ENCODE peak calls at places on chromosomes 7 and 10, in six cellular contexts. C, Q, I, E, W and A are unnamed samples.

GRCh38 chr7:123367508-123368122 is 166.8 kb downstream of the IQUB start:
- DNase-seq in I (no peak), Q (peak), E (no peak), C (no peak), W (peak), A (no peak)

GRCh38 chr7:29239638-29240037 is 45.1 kb downstream of the CHN2 start:
- DNase-seq in Q (no peak), E (no peak), W (no peak), I (no peak), C (no peak), A (no peak)

GRCh38 chr7:12267542-12267941 is 56.4 kb downstream of the TMEM106B start:
- DNase-seq in C (no peak), I (no peak), E (no peak), W (no peak), Q (no peak), A (no peak)

GRCh38 chr7:70215491-70215890 is 617.2 kb downstream of the AUTS2 start:
- DNase-seq in Q (no peak), W (no peak), E (no peak), C (no peak), I (no peak), A (no peak)

GRCh38 chr10:60817135-60817805 is 39.0 kb downstream of the CDK1 start:
- DNase-seq in C (no peak), Q (no peak), I (peak), E (no peak), W (no peak), A (no peak)

GRCh38 chr7:128210590-128211570 is 30.2 kb upstream of the LEP start:
- DNase-seq in E (no peak), W (peak), C (no peak), I (no peak), Q (no peak), A (no peak)

GRCh38 chr10:86969421-86970041 is 1.2 kb downstream of the ADIRF start:
- DNase-seq in Q (no peak), I (no peak), E (peak), W (no peak), C (no peak), A (no peak)

GRCh38 chr7:135831451-135832220 is 83.0 kb upstream of the FAM180A start:
- DNase-seq in I (no peak), W (no peak), C (no peak), Q (no peak), E (no peak), A (no peak)

GRCh38 chr10:63671317-63671937 is 150.2 kb downstream of the REEP3 start:
- DNase-seq in E (no peak), I (peak), Q (peak), W (peak), C (no peak), A (peak)

GRCh38 chr10:33952692-33953360 is 618.4 kb upstream of the NRP1 start:
- DNase-seq in C (no peak), W (no peak), Q (no peak), I (no peak), E (no peak), A (no peak)

GRCh38 chr7:154978045-154978444 is 24.9 kb downstream of the PAXIP1 start:
- DNase-seq in Q (no peak), C (no peak), I (no peak), W (no peak), E (no peak), A (no peak)

GRCh38 chr10:62020362-62020730 is 118.8 kb downstream of the ARID5B start:
- DNase-seq in W (no peak), Q (no peak), E (no peak), I (no peak), C (no peak), A (no peak)

GRCh38 chr7:98754041-98754479 is 115.8 kb downstream of the TMEM130 start:
- DNase-seq in Q (peak), I (no peak), W (peak), E (no peak), C (no peak), A (peak)

GRCh38 chr10:116849271-116850057 is at the start of gene ENO4:
- DNase-seq in W (peak), Q (peak), C (peak), I (peak), E (peak), A (peak)

GRCh38 chr7:130912086-130912909 is 178.3 kb upstream of the KLF14 start:
- DNase-seq in I (no peak), C (no peak), Q (no peak), W (no peak), E (no peak), A (no peak)

GRCh38 chr10:52451817-52452216 is 137.7 kb downstream of the DKK1 start:
- DNase-seq in I (no peak), W (no peak), E (no peak), C (no peak), Q (no peak), A (no peak)

GRCh38 chr7:128884561-128885369 is 22.1 kb downstream of the ATP6V1F start:
- DNase-seq in I (no peak), W (no peak), E (no peak), Q (no peak), C (no peak), A (no peak)

GRCh38 chr10:130234171-130234965 is 98.2 kb downstream of the GLRX3 start:
- DNase-seq in W (no peak), E (peak), C (no peak), I (no peak), Q (no peak), A (no peak)

GRCh38 chr10:86569335-86569734 is 47.7 kb upstream of the WAPL start:
- DNase-seq in C (no peak), Q (no peak), W (no peak), E (no peak), I (no peak), A (no peak)

GRCh38 chr7:92987543-92987942 is 130.2 kb downstream of the SAMD9 start:
- DNase-seq in C (no peak), E (no peak), I (no peak), Q (no peak), W (no peak), A (no peak)

GRCh38 chr7:106167439-106168136 is 55.5 kb upstream of the SYPL1 start:
- DNase-seq in C (no peak), I (no peak), Q (no peak), E (no peak), W (no peak), A (no peak)